ENCODE peak calls at places on chromosome 22, in four cellular contexts. T, E, O and K are unnamed samples.

GRCh38 chr22:35212020-35212419 is 45.3 kb upstream of the HMGXB4 start:
- DNase-seq in T (peak), E (no peak), O (no peak), K (no peak)

GRCh38 chr22:33299245-33299956 is 241.2 kb upstream of the SYN3 start:
- DNase-seq in T (no peak), E (no peak), O (no peak), K (peak)

GRCh38 chr22:23691748-23692423 is 1.1 kb downstream of the RGL4 start:
- DNase-seq in T (no peak), E (no peak), O (no peak), K (no peak)

GRCh38 chr22:48955351-48956311 is 872.0 kb downstream of the BRD1 start:
- DNase-seq in T (peak), E (peak), O (no peak), K (no peak)

GRCh38 chr22:29195118-29195963 is 10.4 kb upstream of the EMID1 start:
- DNase-seq in T (no peak), E (no peak), O (peak), K (no peak)

GRCh38 chr22:46049726-46050450 is 72.9 kb upstream of the WNT7B start:
- DNase-seq in T (no peak), E (peak), O (no peak), K (no peak)

GRCh38 chr22:36097880-36098279 is 62.7 kb downstream of the APOL3 start:
- DNase-seq in T (no peak), E (no peak), O (no peak), K (no peak)

GRCh38 chr22:35394011-35394312 is 6.0 kb upstream of the MCM5 start:
- DNase-seq in T (no peak), E (no peak), O (no peak), K (no peak)

GRCh38 chr22:39225591-39225990 is 19.2 kb downstream of the PDGFB start:
- DNase-seq in T (no peak), E (no peak), O (no peak), K (no peak)

GRCh38 chr22:21947040-21948014 is 5.3 kb downstream of the PPM1F start:
- DNase-seq in T (no peak), E (no peak), O (peak), K (no peak)

GRCh38 chr22:46367707-46368191 is 32.2 kb downstream of the TRMU start:
- DNase-seq in T (peak), E (peak), O (peak), K (peak)

GRCh38 chr22:24120029-24120428 is 61.3 kb upstream of the SUSD2 start:
- DNase-seq in T (no peak), E (no peak), O (no peak), K (no peak)

GRCh38 chr22:46793497-46793896 is 31.0 kb downstream of the TBC1D22A start:
- DNase-seq in T (no peak), E (no peak), O (no peak), K (no peak)

GRCh38 chr22:18977824-18978425 is 41.8 kb upstream of the PRODH start:
- DNase-seq in T (no peak), E (no peak), O (no peak), K (no peak)

GRCh38 chr22:33337524-33337923 is 279.3 kb upstream of the SYN3 start:
- DNase-seq in T (peak), E (peak), O (no peak), K (no peak)

GRCh38 chr22:22244337-22245250 is at the start of gene VPREB1:
- DNase-seq in T (no peak), E (no peak), O (no peak), K (no peak)

GRCh38 chr22:49664371-49664881 is 163.2 kb downstream of the BRD1 start:
- DNase-seq in T (no peak), E (no peak), O (no peak), K (no peak)

GRCh38 chr22:20511578-20512259 is 4.3 kb downstream of the MED15 start:
- DNase-seq in T (no peak), E (no peak), O (no peak), K (no peak)
- TF ChIP-seq POLR2AphosphoS5 in T (no peak), E (no peak), O (no peak), K (no peak)

GRCh38 chr22:38201371-38201717 is 450 bp upstream of the MAFF start:
- DNase-seq in T (no peak), E (no peak), O (no peak), K (no peak)

GRCh38 chr22:38202437-38203089 is 769 bp downstream of the MAFF start:
- DNase-seq in T (peak), E (peak), O (peak), K (no peak)

GRCh38 chr22:38203090-38203810 is 1.5 kb downstream of the MAFF start:
- DNase-seq in T (peak), E (peak), O (peak), K (no peak)

GRCh38 chr22:38199826-38200559 is 1.8 kb upstream of the MAFF start:
- DNase-seq in T (no peak), E (no peak), O (no peak), K (no peak)

GRCh38 chr22:38201718-38202436 is at the start of gene MAFF:
- DNase-seq in T (peak), E (peak), O (peak), K (peak)
- TF ChIP-seq POLR2AphosphoS5 in T (peak), E (peak), O (peak), K (no peak)

GRCh38 chr22:30287626-30288413 is 1.5 kb downstream of the CASTOR1 start:
- DNase-seq in T (peak), E (peak), O (peak), K (peak)
- TF ChIP-seq POLR2AphosphoS5 in T (peak), E (peak), O (peak), K (no peak)

DNA sequence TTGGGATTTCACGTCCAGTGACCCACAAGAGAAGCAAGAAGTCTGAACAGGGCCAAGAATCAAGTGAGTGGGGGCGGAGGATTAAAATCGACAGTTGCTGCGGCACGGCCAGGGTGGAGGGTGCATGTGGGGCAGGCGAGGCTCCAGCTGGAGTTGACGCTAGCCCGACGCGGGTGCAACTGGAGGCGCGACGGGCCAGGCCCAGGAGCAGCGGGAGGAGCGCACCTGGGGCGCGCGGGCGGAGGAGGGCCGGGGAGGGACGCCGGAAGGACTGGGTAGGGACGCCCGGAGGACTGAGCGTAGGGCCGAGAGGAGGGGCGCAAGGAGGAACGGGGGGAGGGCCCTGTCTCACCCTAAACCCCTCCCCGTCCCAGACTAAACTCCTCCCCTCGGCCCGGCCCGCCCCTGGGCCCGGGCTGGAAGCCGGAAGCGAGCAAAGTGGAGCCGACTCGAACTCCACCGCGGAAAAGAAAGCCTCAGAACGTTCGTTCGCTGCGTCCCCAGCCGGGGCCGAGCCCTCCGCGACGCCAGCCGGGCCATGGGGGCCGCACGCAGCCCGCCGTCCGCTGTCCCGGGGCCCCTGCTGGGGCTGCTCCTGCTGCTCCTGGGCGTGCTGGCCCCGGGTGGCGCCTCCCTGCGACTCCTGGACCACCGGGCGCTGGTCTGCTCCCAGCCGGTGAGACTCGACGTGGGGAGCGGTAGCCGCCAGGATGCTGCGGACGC is at the start of gene IL17RA:
- DNase-seq in T (peak), E (peak), O (peak), K (peak)
- TF ChIP-seq POLR2AphosphoS5 in T (peak), E (peak), O (no peak), K (peak)

GRCh38 chr22:41254230-41254629 is 13.5 kb upstream of the CHADL start:
- DNase-seq in T (no peak), E (no peak), O (no peak), K (no peak)

GRCh38 chr22:41257696-41258095 is 17.0 kb upstream of the CHADL start:
- DNase-seq in T (no peak), E (no peak), O (no peak), K (no peak)

GRCh38 chr22:41252365-41252764 is 11.6 kb upstream of the CHADL start:
- DNase-seq in T (no peak), E (no peak), O (no peak), K (no peak)

GRCh38 chr22:41256898-41257260 is 16.1 kb upstream of the CHADL start:
- DNase-seq in T (peak), E (no peak), O (no peak), K (no peak)

GRCh38 chr22:41256254-41256897 is 15.6 kb upstream of the CHADL start:
- DNase-seq in T (no peak), E (no peak), O (no peak), K (no peak)
- TF ChIP-seq POLR2AphosphoS5 in T (peak), E (no peak), O (no peak), K (no peak)

DNA sequence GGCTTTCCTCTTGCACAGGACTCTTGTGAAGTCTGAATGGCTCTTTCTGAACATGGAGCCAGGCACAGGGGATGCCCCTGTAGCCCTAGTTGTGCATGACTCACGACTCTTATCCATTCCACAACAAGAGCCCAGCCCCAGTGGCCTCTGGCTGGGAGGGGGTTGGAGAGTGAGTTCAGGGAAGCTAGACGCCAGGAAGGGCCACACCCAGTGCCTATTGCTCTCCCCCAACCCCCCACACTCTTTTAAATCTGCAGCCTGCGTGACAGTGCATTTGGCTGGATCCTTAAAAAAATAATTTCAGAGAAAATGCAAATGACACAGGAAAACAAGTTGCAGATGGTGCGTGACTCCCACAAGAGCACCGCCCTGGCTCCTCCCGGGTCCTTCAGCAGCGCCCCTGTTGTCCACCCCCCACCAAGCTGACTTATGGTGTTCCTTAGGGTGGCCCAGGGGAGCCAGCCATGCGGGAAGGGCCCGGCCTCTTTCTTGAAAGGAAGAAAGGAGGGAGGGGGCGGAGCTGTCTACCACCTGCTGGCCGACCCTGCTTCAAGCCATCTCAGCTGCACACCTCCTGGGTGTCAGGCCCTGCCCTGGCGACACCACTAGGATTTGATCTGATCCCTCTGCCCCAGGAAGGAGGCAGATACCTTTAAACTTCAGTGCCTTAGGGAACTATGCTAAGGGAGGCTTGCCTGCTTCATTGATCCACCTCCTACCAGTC is 74.7 kb downstream of the MN1 start:
- DNase-seq in T (no peak), E (peak), O (no peak), K (no peak)
- TF ChIP-seq POLR2AphosphoS5 in T (no peak), E (no peak), O (no peak), K (no peak)

GRCh38 chr22:50684986-50685385 is 12.4 kb downstream of the SHANK3 start:
- DNase-seq in T (no peak), E (no peak), O (peak), K (no peak)
- TF ChIP-seq POLR2AphosphoS5 in T (no peak), E (no peak), O (no peak), K (no peak)

GRCh38 chr22:41401781-41402648 is 20.3 kb downstream of the TEF start:
- DNase-seq in T (peak), E (peak), O (peak), K (no peak)
- TF ChIP-seq POLR2AphosphoS5 in T (peak), E (peak), O (no peak), K (no peak)

DNA sequence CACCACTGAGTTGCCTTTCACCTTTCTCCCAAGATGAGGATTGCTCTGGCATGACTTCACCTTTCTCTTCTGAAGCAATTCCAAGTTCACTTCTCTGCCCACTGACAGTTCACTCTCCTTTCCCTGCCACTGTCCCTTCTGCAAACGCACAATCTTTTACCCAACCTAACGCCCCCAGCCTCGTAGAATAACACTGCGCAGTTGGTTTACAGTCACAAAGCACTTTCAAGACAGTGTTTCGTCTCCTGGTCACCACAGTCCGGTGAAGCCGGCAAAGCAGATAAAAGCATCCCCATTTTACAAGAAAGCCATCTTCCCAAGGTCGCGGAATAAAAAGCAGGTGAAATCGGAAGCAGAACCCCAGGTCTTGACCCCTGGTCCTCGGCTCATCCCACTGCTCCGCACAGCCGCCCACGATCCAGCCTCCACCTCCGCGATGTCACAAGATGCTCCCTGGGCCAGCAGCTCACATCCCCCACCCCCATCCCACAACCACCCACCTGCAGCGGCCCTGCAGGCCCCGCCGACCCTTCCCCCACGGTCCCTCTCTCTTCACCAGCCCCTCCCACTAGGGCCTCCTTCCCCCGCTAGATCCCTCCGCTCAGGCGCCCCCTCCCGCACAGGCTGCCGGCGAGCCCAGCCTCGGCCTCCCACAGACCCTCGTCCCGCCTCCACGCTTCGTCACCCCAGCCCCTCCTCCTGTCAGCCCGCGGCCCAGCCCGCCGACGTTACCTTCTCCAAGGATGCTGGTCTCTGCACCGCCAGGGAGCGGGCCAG is 585 bp downstream of the PI4KA start:
- DNase-seq in T (peak), E (peak), O (peak), K (peak)
- TF ChIP-seq POLR2AphosphoS5 in T (no peak), E (no peak), O (peak), K (no peak)